ENCODE peak calls at places on chromosomes 3 and 15, in four cellular contexts. Y is iPS DF 19.7, R is HL-60, T is GM04504. G is an unnamed sample.

GRCh38 chr15:78212546-78213424 is 21.6 kb downstream of the ACSBG1 start:
- DNase-seq in Y (no peak), R (no peak), T (peak), G (no peak)

GRCh38 chr15:74783808-74784175 is 1.9 kb downstream of the CSK start:
- DNase-seq in Y (no peak), R (no peak), T (no peak), G (no peak)

GRCh38 chr15:57356636-57357035 is 19.7 kb upstream of the CGNL1 start:
- DNase-seq in Y (no peak), R (no peak), T (peak), G (no peak)

GRCh38 chr3:24583004-24583403 is 88.4 kb upstream of the THRB start:
- DNase-seq in Y (no peak), R (no peak), T (peak), G (no peak)

GRCh38 chr3:172402090-172402489 is 46.2 kb downstream of the GHSR start:
- DNase-seq in Y (no peak), R (no peak), T (no peak), G (no peak)

GRCh38 chr3:53142986-53143385 is 12.8 kb upstream of the RFT1 start:
- DNase-seq in Y (no peak), R (no peak), T (no peak), G (no peak)

GRCh38 chr3:141227752-141228151 is 3.9 kb upstream of the PXYLP1 start:
- DNase-seq in Y (no peak), R (no peak), T (peak), G (no peak)

GRCh38 chr3:128647307-128647706 is 3.3 kb downstream of the RPN1 start:
- DNase-seq in Y (no peak), R (no peak), T (no peak), G (no peak)

GRCh38 chr3:64207289-64208086 is 17.8 kb downstream of the PRICKLE2 start:
- DNase-seq in Y (no peak), R (no peak), T (no peak), G (no peak)

GRCh38 chr15:64045774-64046346 is 425 bp downstream of the DAPK2 start:
- DNase-seq in Y (no peak), R (no peak), T (no peak), G (no peak)

GRCh38 chr3:130814691-130815472 is 68.3 kb upstream of the PIK3R4 start:
- DNase-seq in Y (no peak), R (no peak), T (no peak), G (no peak)

GRCh38 chr15:89837134-89837829 is 22.6 kb upstream of the ANPEP start:
- DNase-seq in Y (no peak), R (no peak), T (peak), G (no peak)

GRCh38 chr3:30620402-30621360 is 14.3 kb downstream of the TGFBR2 start:
- DNase-seq in Y (no peak), R (no peak), T (no peak), G (no peak)

GRCh38 chr3:189941679-189942078 is 179.0 kb downstream of the P3H2 start:
- DNase-seq in Y (no peak), R (no peak), T (no peak), G (no peak)

GRCh38 chr3:147701195-147701594 is 292.0 kb downstream of the ZIC1 start:
- DNase-seq in Y (no peak), R (no peak), T (peak), G (no peak)

GRCh38 chr3:13073042-13073906 is at the start of gene IQSEC1:
- DNase-seq in Y (no peak), R (no peak), T (no peak), G (peak)

GRCh38 chr3:128549283-128550112 is 56.5 kb upstream of the GATA2 start:
- DNase-seq in Y (no peak), R (no peak), T (peak), G (peak)

GRCh38 chr3:42403737-42404136 is 6.7 kb downstream of the LYZL4 start:
- DNase-seq in Y (no peak), R (no peak), T (no peak), G (no peak)